ENCODE peak calls at places on chromosomes 7 and 10, in seven cellular contexts. I is A549, D is IMR-90, R is Peyer's patch, A is suprapubic skin, O is gastrocnemius medialis, F is endothelial cell of umbilical vein. Q is an unnamed sample.
A peak's percentile ranks its signal among the peaks of the same experiment; 100 is the strongest.

GRCh38 chr10:101227765-101228681 is 1.2 kb downstream of the LBX1 start:
- DNase-seq in A (no peak), F (no peak), D (no peak), I (peak; percentile 50), O (no peak), R (no peak), Q (no peak)

GRCh38 chr10:115572740-115573455 is 479.7 kb downstream of the ATRNL1 start:
- DNase-seq in F (no peak), O (no peak), D (no peak), A (no peak), R (no peak), I (peak; percentile 2), Q (no peak)

GRCh38 chr10:91164520-91165065 is 55.9 kb upstream of the PCGF5 start:
- DNase-seq in F (no peak), R (no peak), O (no peak), A (no peak), D (peak; percentile 56), I (no peak), Q (no peak)

GRCh38 chr7:129262333-129262732 is 37.5 kb downstream of the AHCYL2 start:
- DNase-seq in A (no peak), F (no peak), O (no peak), I (no peak), R (no peak), D (no peak), Q (no peak)

GRCh38 chr7:1857487-1858425 is 187.7 kb downstream of the ELFN1 start:
- DNase-seq in D (no peak), I (no peak), R (no peak), A (peak; percentile 74), O (no peak), F (no peak), Q (peak; percentile 37)

GRCh38 chr10:106226123-106226522 is 938.4 kb downstream of the SORCS1 start:
- DNase-seq in O (no peak), R (no peak), I (no peak), D (no peak), A (no peak), F (no peak), Q (no peak)

GRCh38 chr10:17645591-17646345 is 1.8 kb downstream of the STAM start:
- DNase-seq in F (peak; percentile 32), O (no peak), A (no peak), R (no peak), I (no peak), D (peak; percentile 18), Q (no peak)

GRCh38 chr10:80272793-80273522 is 16.5 kb downstream of the MAT1A start:
- DNase-seq in D (no peak), O (no peak), R (no peak), F (no peak), I (no peak), A (no peak), Q (no peak)

GRCh38 chr7:129514683-129515082 is 12.4 kb downstream of the SMKR1 start:
- DNase-seq in A (no peak), D (peak; percentile 24), F (no peak), I (no peak), O (no peak), R (no peak), Q (no peak)

GRCh38 chr10:52232561-52233350 is 81.3 kb upstream of the DKK1 start:
- DNase-seq in F (peak; percentile 58), O (no peak), I (peak; percentile 7), A (no peak), R (no peak), D (no peak), Q (no peak)

GRCh38 chr10:77240042-77240619 is 397.5 kb downstream of the KCNMA1 start:
- DNase-seq in I (no peak), D (peak; percentile 70), A (no peak), O (no peak), R (no peak), F (no peak), Q (no peak)

GRCh38 chr10:909831-910230 is 21.7 kb downstream of the LARP4B start:
- DNase-seq in R (no peak), F (no peak), O (no peak), I (no peak), A (no peak), D (peak; percentile 60), Q (no peak)

GRCh38 chr10:69104994-69105790 is 17.3 kb downstream of the SRGN start:
- DNase-seq in D (no peak), F (no peak), R (no peak), O (no peak), A (no peak), I (no peak), Q (no peak)

GRCh38 chr7:70047891-70048448 is 449.7 kb downstream of the AUTS2 start:
- DNase-seq in R (no peak), D (no peak), A (no peak), O (no peak), F (no peak), I (no peak), Q (no peak)

DNA sequence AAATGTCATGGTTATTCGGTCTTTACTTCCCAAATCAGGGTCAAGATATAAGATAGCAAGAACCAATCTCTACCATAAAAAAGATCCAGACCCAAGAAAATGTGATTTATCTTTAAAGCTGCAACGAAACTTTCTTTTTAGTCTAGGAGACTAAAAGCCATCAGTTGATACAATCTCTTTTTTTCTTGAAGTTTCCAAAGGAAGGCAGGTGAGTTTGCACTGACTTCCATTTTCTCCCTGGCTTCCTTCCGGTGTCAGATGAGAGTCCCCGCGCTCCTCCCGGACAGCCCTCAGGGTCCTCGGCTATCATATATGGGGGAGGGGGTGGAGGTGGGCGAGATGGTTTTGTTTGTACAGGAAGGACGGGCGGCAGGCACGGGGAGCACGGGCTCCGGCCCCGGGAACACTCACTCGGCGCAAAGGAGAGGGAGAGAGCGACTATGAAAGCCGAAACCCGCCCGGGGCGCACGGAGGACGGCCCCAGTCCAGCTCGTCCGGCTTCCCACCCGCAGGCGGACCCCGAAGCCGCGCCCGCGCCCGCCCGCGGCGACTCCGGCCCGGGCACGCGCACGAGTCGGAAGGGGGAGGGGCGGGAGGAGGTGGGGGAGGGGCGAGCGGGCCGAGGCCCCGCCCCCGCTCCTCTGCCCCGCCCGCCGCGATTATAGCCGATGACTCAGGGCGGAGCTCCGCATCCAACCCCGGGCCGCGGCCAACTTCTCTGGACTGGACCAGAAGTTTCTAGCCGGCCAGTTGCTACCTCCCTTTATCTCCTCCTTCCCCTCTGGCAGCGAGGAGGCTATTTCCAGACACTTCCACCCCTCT is at the start of gene BAG3:
- DNase-seq in D (peak; percentile 92), O (peak; percentile 97), F (peak; percentile 84), I (peak; percentile 80), A (peak; percentile 97), R (peak; percentile 88), Q (peak; percentile 96)
- TF ChIP-seq POLR2A in D (peak; percentile 97), O (no peak), F (peak; percentile 99), I (peak; percentile 66), A (no peak), R (peak; percentile 83), Q (no peak)

GRCh38 chr10:73627300-73627699 is 14.0 kb downstream of the MYOZ1 start:
- DNase-seq in D (no peak), F (no peak), R (no peak), O (no peak), I (no peak), A (no peak), Q (no peak)

GRCh38 chr10:73623056-73623455 is 18.2 kb downstream of the MYOZ1 start:
- DNase-seq in R (no peak), F (no peak), I (no peak), A (no peak), D (no peak), O (no peak), Q (no peak)

GRCh38 chr10:73625884-73626753 is 15.2 kb downstream of the MYOZ1 start:
- DNase-seq in F (peak; percentile 99), O (peak; percentile 89), I (peak; percentile 99), D (peak; percentile 98), A (peak; percentile 95), R (peak; percentile 95), Q (peak; percentile 99)

GRCh38 chr10:73628405-73628804 is 12.9 kb downstream of the MYOZ1 start:
- DNase-seq in R (no peak), A (no peak), D (no peak), F (no peak), I (no peak), O (no peak), Q (no peak)

GRCh38 chr10:73625004-73625883 is 16.0 kb downstream of the MYOZ1 start:
- DNase-seq in I (peak; percentile 60), A (no peak), O (no peak), F (peak; percentile 47), R (peak; percentile 29), D (peak; percentile 25), Q (peak; percentile 45)
- H3K27ac ChIP-seq in I (peak overlapping the region; percentile 96), A (peak overlapping the region; percentile 92), O (peak overlapping the region; percentile 79), F (peak overlapping the region; percentile 4), R (peak overlapping the region; percentile 75), D (peak overlapping the region; percentile 40), Q (peak overlapping the region; percentile 90)

GRCh38 chr7:32586291-32587221 is 91.3 kb downstream of the AVL9 start:
- DNase-seq in R (no peak), D (peak; percentile 96), F (peak; percentile 88), O (no peak), A (no peak), I (peak; percentile 54), Q (no peak)
- TF ChIP-seq POLR2A in R (no peak), D (no peak), F (peak; percentile 11), O (no peak), A (no peak), I (no peak), Q (no peak)

DNA sequence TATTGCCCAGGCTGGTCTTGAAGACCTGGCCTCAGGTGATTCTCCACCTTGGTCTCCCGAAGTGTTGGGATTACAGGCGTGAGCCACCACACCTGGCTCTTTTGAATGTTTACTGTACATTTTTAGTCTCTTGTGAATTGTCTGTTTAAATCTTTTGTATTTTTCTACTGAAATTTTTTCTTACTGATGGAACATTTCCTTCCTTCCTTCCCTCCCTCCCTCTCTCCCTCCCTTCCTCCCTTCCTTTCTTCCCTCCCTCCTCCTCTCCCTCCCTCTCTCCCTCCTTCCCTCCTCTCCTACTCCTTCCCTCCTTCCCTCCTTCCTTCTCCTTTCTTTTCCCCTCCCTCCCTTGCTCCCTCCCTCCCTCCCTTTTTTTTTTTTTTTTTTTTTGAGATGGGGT is 58.0 kb downstream of the DAGLB start:
- DNase-seq in A (no peak), R (no peak), O (no peak), F (no peak), D (no peak), I (no peak), Q (no peak)
- H3K27ac ChIP-seq in A (no peak overlapping the region), R (no peak overlapping the region), O (no peak overlapping the region), F (no peak overlapping the region), D (no peak overlapping the region), I (no peak overlapping the region), Q (no peak overlapping the region)

DNA sequence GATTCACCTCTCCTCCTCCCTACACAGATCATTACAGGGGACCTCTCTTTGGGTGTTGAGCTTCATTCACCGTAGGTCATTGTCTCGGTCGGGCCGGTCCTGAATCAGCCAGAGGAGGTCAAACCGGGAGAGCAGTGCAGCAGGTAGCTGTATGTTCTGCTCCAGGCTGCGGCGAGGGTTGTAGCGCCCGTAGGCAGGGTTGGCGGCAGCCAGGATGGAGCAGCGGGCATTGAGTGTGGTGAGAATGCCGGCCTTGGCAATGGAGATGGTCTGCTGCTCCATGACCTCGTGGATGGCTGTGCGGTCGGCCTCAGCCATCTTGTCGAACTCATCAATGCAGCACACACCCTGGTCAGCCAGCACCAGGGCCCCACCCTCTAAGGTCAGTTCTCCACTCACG is 5.5 kb downstream of the MCM7 start:
- DNase-seq in D (no peak), R (no peak), O (no peak), I (no peak), F (no peak), A (no peak), Q (no peak)
- TF ChIP-seq POLR2A in D (no peak), R (no peak), O (no peak), I (no peak), F (no peak), A (no peak), Q (no peak)

Q was measured in testis.